ENCODE peak calls at places on chromosomes 12 and 14, in nine cellular contexts. B is transverse colon, Y is uterus, P is cardiac fibroblast, H is LNCaP clone FGC, V is esophagus squamous epithelium, G is HL-60, Q is psoas muscle, W is fibroblast of the aortic adventitia. I is an unnamed sample.

GRCh38 chr12:53551889-53552291 is 44.6 kb upstream of the NPFF start:
- DNase-seq in B (no peak), P (no peak), Q (no peak), W (no peak), G (no peak), Y (no peak), V (no peak), H (no peak), I (no peak)

GRCh38 chr12:95227818-95228356 is 10.3 kb downstream of the VEZT start:
- DNase-seq in W (no peak), G (no peak), Y (no peak), B (no peak), V (no peak), H (no peak), P (no peak), Q (no peak), I (no peak)

GRCh38 chr14:38505221-38506095 is 249.6 kb upstream of the CLEC14A start:
- DNase-seq in P (no peak), W (peak; percentile 43), Q (no peak), H (no peak), Y (no peak), B (no peak), V (no peak), G (no peak), I (no peak)

GRCh38 chr14:68148276-68148675 is 328.7 kb downstream of the RAD51B start:
- DNase-seq in Q (no peak), Y (no peak), W (peak; percentile 58), H (no peak), B (no peak), V (no peak), G (no peak), P (peak; percentile 75), I (no peak)

GRCh38 chr12:45051490-45052105 is 699 bp upstream of the DBX2 start:
- DNase-seq in Q (no peak), H (no peak), B (no peak), V (no peak), Y (no peak), W (peak; percentile 15), G (no peak), P (peak; percentile 21), I (no peak)

GRCh38 chr14:21054123-21054767 is 3.4 kb upstream of the RNASE8 start:
- DNase-seq in H (no peak), W (no peak), P (no peak), V (no peak), Q (no peak), B (peak; percentile 58), G (no peak), Y (no peak), I (no peak)

GRCh38 chr14:56211844-56212243 is 93.6 kb downstream of the PELI2 start:
- DNase-seq in G (no peak), Q (no peak), H (no peak), P (no peak), W (no peak), V (no peak), Y (no peak), B (no peak), I (no peak)

GRCh38 chr12:103801709-103802585 is 39.1 kb downstream of the NT5DC3 start:
- DNase-seq in G (no peak), W (peak; percentile 13), H (no peak), V (no peak), P (peak; percentile 42), B (no peak), Q (peak; percentile 76), Y (peak; percentile 45), I (no peak)

GRCh38 chr12:11228268-11228879 is 41.1 kb downstream of the PRB3 start:
- DNase-seq in Q (no peak), W (peak; percentile 59), Y (no peak), P (peak; percentile 59), V (no peak), G (peak; percentile 18), B (peak; percentile 37), H (peak; percentile 32), I (no peak)

GRCh38 chr14:71773900-71774481 is 158.2 kb upstream of the RGS6 start:
- DNase-seq in Y (no peak), P (no peak), Q (no peak), H (no peak), G (no peak), W (no peak), B (no peak), V (no peak), I (no peak)

GRCh38 chr12:48157889-48158370 is 615 bp upstream of the ASB8 start:
- DNase-seq in B (no peak), G (no peak), Q (no peak), V (no peak), H (no peak), P (no peak), Y (no peak), W (no peak), I (no peak)
- TF ChIP-seq CTCF in B (no peak), G (no peak), Q (no peak), V (no peak), H (no peak), P (no peak), Y (no peak), W (no peak), I (no peak)

DNA sequence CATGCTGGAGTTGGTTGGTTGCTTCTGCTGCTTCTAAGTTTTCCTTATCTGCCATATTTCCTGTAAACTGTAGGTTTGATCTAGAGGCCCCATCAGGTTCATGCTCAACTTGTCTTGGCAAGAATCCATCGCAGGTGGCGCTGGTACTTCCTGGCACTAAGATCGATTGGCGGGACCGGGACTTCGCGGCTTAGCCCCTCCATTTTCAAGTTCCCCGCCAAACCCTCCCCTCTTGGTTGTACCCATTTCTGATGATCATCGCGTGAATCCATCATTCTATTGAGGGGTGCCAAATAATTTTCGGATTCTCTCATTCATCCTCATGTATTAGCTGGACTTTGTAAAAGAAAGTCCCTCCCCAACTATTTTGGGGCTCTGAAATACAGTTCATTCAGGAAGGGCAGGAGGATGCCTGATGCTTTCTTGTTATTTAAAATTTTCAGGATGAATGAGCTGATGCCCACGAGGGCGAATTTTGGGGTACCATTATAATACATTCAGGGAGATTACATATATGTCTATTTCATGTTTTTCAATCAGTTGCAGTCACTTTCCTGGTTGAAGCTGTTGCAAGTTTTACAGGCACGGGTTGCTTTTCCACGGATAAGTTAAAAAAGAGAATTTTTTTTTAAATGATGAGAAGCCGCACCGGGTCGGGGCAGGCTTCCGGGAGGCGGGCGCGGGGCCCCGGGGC is 424 bp upstream of the BRI3BP start:
- DNase-seq in W (peak; percentile 30), Y (no peak), G (peak; percentile 90), V (peak; percentile 4), Q (no peak), B (peak; percentile 87), P (peak; percentile 41), H (peak; percentile 74), I (peak; percentile 60)
- TF ChIP-seq CTCF in W (no peak), Y (no peak), G (peak; percentile 55), V (peak; percentile 8), Q (no peak), B (peak; percentile 65), P (no peak), H (peak; percentile 45), I (no peak)

GRCh38 chr14:76870146-76870545 is 43.9 kb downstream of the LRRC74A start:
- DNase-seq in Y (no peak), Q (no peak), P (peak; percentile 8), V (no peak), W (no peak), G (no peak), B (no peak), H (no peak), I (no peak)
- TF ChIP-seq CTCF in Y (no peak), Q (no peak), P (peak; percentile 16), V (no peak), W (peak; percentile 9), G (no peak), B (no peak), H (no peak), I (no peak)

GRCh38 chr12:99059824-99060526 is 414.9 kb downstream of the APAF1 start:
- DNase-seq in Y (no peak), Q (peak; percentile 60), P (no peak), G (no peak), W (no peak), H (no peak), V (no peak), B (no peak), I (no peak)
- TF ChIP-seq CTCF in Y (no peak), Q (no peak), P (no peak), G (no peak), W (no peak), H (no peak), V (no peak), B (no peak), I (no peak)